ENCODE peak calls at places on chromosome 11, in four cellular contexts. M is GM12878, X is HL-60, N is K562. A is an unnamed sample.

GRCh38 chr11:116507849-116508695 is 264.7 kb downstream of the BUD13 start:
- DNase-seq in X (no peak), N (no peak), M (no peak), A (no peak)

GRCh38 chr11:134783219-134783618 is 371.2 kb upstream of the B3GAT1 start:
- DNase-seq in X (no peak), N (no peak), M (no peak), A (no peak)

GRCh38 chr11:117479372-117479771 is 151.7 kb downstream of the CEP164 start:
- DNase-seq in N (peak; percentile 53), X (no peak), M (no peak), A (peak; percentile 52)

GRCh38 chr11:56967726-56968125 is 21.0 kb upstream of the OR5AK2 start:
- DNase-seq in M (no peak), X (no peak), N (no peak), A (no peak)

GRCh38 chr11:68145120-68145866 is 24.1 kb upstream of the CHKA start:
- DNase-seq in N (no peak), M (no peak), X (no peak), A (no peak)

GRCh38 chr11:115629456-115630015 is 125.3 kb upstream of the CADM1 start:
- DNase-seq in X (no peak), M (no peak), N (no peak), A (no peak)

GRCh38 chr11:64251986-64252837 is 882 bp downstream of the PLCB3 start:
- DNase-seq in X (no peak), N (peak; percentile 74), M (no peak), A (no peak)

GRCh38 chr11:32630844-32631243 is 47.2 kb downstream of the EIF3M start:
- DNase-seq in M (no peak), X (no peak), N (no peak), A (no peak)

GRCh38 chr11:45254070-45254469 is 32.1 kb downstream of the SYT13 start:
- DNase-seq in X (no peak), M (no peak), N (no peak), A (no peak)

GRCh38 chr11:109405671-109406070 is 16.3 kb upstream of the C11orf87 start:
- DNase-seq in N (no peak), M (no peak), X (no peak), A (no peak)

GRCh38 chr11:9208726-9209501 is 56.2 kb downstream of the DENND5A start:
- DNase-seq in X (no peak), M (peak; percentile 42), N (no peak), A (no peak)

GRCh38 chr11:18757742-18758294 is 31.8 kb upstream of the IGSF22 start:
- DNase-seq in X (no peak), N (no peak), M (no peak), A (no peak)

DNA sequence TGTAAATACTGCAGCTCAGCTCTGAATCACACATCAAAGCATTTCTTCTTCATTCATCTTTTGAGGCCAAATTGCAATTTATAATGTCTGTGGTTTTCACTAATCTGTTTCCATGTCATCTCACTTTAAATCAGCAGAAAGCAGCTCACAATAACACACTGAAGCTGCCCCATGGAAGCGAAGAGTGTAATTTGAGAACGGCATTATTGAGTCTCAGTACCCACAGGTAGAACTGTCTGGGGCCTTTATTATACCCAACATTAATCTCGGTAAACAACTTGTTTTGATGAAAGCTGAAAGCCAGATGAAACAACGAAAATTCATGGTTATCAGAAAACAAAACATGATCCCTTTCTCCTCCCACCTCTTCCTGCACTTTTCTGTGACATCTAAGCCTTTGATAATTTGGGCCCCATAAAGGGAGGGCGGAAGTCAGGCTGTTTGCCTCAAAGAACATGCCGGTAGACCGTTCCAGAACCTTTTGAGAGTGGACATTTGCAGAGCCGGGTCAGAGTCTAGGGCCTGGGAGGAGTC is 68.1 kb upstream of the SESN3 start:
- DNase-seq in M (no peak), X (no peak), N (no peak), A (no peak)
- TF ChIP-seq SPI1 in M (no peak), X (no peak), N (no peak), A (no peak)

GRCh38 chr11:23688835-23689234 is 808.0 kb upstream of the LUZP2 start:
- DNase-seq in X (no peak), N (no peak), M (no peak), A (no peak)
- TF ChIP-seq SPI1 in X (no peak), N (no peak), M (no peak), A (no peak)

DNA sequence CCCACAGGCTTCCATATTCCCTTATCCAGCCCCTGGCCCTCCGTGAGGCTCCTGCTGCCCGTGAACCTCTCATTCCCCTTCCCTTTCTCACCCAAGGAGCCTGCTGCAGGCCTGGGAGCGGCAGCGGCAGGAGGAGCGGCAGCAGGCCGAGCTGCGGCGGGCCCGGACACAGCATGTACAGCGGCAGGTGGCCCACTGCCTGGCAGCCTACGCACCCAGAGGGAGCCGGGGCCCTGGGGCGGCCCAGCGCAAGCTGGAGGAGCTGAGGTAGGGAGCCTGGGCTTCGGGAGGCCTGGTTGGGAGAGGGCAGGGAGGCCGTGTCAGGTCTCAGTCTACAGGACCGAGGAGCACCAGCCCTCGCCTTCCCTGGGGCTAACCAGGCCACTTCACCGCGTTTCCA is 8.1 kb upstream of the SART1 start:
- DNase-seq in M (no peak), N (no peak), X (no peak), A (no peak)
- TF ChIP-seq SPI1 in M (no peak), N (no peak), X (no peak), A (no peak)

DNA sequence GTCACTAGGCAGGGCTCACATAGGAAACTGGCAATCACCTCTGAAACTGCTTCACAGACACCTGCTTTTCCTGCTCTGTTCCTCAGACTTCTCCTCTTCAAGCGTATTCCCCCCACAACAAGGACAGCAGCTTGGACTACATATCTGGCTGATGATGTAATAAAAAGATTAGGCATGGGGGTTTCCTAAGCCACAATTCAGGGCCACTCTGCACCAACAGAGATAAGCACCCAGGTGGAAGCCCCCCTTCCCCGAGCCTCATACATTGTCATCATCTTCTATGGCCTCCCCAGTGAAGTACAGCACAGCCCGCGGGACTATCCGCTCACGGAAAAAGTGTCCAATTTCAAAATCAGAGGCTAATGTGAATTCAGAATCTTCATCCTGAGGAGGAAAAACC is 25.0 kb upstream of the PHLDA2 start:
- DNase-seq in X (no peak), N (no peak), M (no peak), A (no peak)
- TF ChIP-seq SPI1 in X (no peak), N (no peak), M (no peak), A (no peak)

DNA sequence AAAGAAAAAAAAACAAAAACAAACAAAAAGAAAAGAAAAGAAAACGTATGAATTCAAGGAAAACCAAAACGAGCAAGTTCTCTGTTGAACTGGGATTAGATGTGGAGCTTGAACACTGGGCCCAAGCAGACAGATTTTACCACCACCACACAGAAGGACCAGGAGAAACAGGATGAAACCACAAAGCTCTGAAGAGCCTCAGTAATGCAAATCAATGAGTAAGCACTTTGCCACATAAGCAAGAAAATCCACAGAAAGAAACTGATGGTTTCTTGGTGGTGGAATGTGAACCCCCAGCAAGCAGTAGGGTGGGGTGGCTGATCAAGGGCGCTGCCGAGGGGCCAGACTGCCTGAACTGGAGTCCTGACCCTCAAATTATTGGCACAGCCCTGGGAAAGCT is 50.9 kb upstream of the NFRKB start:
- DNase-seq in N (no peak), X (no peak), M (no peak), A (no peak)
- TF ChIP-seq SPI1 in N (no peak), X (no peak), M (no peak), A (no peak)